ENCODE peak calls at places on chromosomes 3 and 15, in six cellular contexts. S, Y, I, F, U and W are unnamed samples.

GRCh38 chr3:48929358-48930035 is 10.9 kb downstream of the ARIH2 start:
- DNase-seq in S (no peak), Y (no peak), I (no peak), F (no peak), U (no peak), W (no peak)

GRCh38 chr3:177211503-177212277 is 14.4 kb upstream of the TBL1XR1 start:
- DNase-seq in S (no peak), Y (no peak), I (no peak), F (no peak), U (no peak), W (no peak)

GRCh38 chr3:190585771-190586630 is 72.1 kb downstream of the IL1RAP start:
- DNase-seq in S (peak), Y (no peak), I (no peak), F (peak), U (no peak), W (peak)

GRCh38 chr3:69180869-69181591 is 58.6 kb upstream of the LMOD3 start:
- DNase-seq in S (no peak), Y (no peak), I (no peak), F (no peak), U (no peak), W (no peak)

GRCh38 chr3:32862247-32863013 is 44.6 kb downstream of the TRIM71 start:
- DNase-seq in S (no peak), Y (no peak), I (no peak), F (no peak), U (no peak), W (no peak)

GRCh38 chr3:105527538-105527937 is 160.8 kb downstream of the ALCAM start:
- DNase-seq in S (no peak), Y (no peak), I (no peak), F (no peak), U (no peak), W (no peak)

GRCh38 chr3:12138044-12138443 is 20.7 kb downstream of the TIMP4 start:
- DNase-seq in S (peak), Y (peak), I (no peak), F (no peak), U (no peak), W (peak)

GRCh38 chr3:131530843-131531242 is 28.1 kb upstream of the MRPL3 start:
- DNase-seq in S (no peak), Y (no peak), I (no peak), F (no peak), U (no peak), W (no peak)

GRCh38 chr3:158659454-158660237 is 12.8 kb downstream of the LXN start:
- DNase-seq in S (peak), Y (peak), I (no peak), F (peak), U (peak), W (peak)

GRCh38 chr15:78437107-78437761 is 782 bp upstream of the IREB2 start:
- DNase-seq in S (no peak), Y (peak), I (no peak), F (no peak), U (no peak), W (no peak)

GRCh38 chr15:89052474-89052873 is 35.8 kb upstream of the ABHD2 start:
- DNase-seq in S (no peak), Y (no peak), I (no peak), F (peak), U (no peak), W (peak)

GRCh38 chr3:179027326-179027900 is 44.2 kb downstream of the ZMAT3 start:
- DNase-seq in S (no peak), Y (no peak), I (no peak), F (peak), U (no peak), W (peak)

GRCh38 chr3:101574388-101575156 is 592 bp downstream of the PCNP start:
- DNase-seq in S (peak), Y (peak), I (no peak), F (peak), U (peak), W (peak)

GRCh38 chr3:125960456-125961288 is 8.3 kb upstream of the ROPN1B start:
- DNase-seq in S (no peak), Y (no peak), I (no peak), F (no peak), U (no peak), W (no peak)

GRCh38 chr15:78004919-78005634 is 72.4 kb downstream of the TBC1D2B start:
- DNase-seq in S (peak), Y (no peak), I (no peak), F (peak), U (peak), W (peak)

GRCh38 chr3:105368575-105369500 is 2.1 kb downstream of the ALCAM start:
- DNase-seq in S (peak), Y (peak), I (peak), F (peak), U (peak), W (peak)

GRCh38 chr3:12993623-12994356 is 79.4 kb downstream of the IQSEC1 start:
- DNase-seq in S (no peak), Y (no peak), I (peak), F (no peak), U (no peak), W (no peak)

GRCh38 chr15:87681054-87681453 is 575.5 kb downstream of the NTRK3 start:
- DNase-seq in S (no peak), Y (peak), I (no peak), F (no peak), U (no peak), W (no peak)

GRCh38 chr3:61730058-61730457 is 168.7 kb downstream of the PTPRG start:
- DNase-seq in S (no peak), Y (no peak), I (no peak), F (no peak), U (no peak), W (no peak)

GRCh38 chr3:159964166-159964973 is 24.3 kb upstream of the IL12A start:
- DNase-seq in S (no peak), Y (no peak), I (no peak), F (peak), U (no peak), W (peak)

GRCh38 chr3:120450261-120450913 is 405 bp downstream of the FSTL1 start:
- DNase-seq in S (peak), Y (no peak), I (peak), F (no peak), U (no peak), W (no peak)

GRCh38 chr3:65955792-65956477 is 82.8 kb downstream of the MAGI1 start:
- DNase-seq in S (no peak), Y (no peak), I (no peak), F (peak), U (no peak), W (peak)

GRCh38 chr15:77974098-77974414 is 103.5 kb downstream of the TBC1D2B start:
- DNase-seq in S (peak), Y (no peak), I (no peak), F (peak), U (peak), W (peak)

GRCh38 chr3:146250449-146251382 is at the start of gene PLSCR4:
- DNase-seq in S (peak), Y (no peak), I (no peak), F (peak), U (peak), W (peak)

GRCh38 chr3:38118421-38119247 is 18.3 kb downstream of the ACAA1 start:
- DNase-seq in S (no peak), Y (no peak), I (no peak), F (no peak), U (no peak), W (no peak)

GRCh38 chr15:73972984-73973682 is 19.0 kb downstream of the STOML1 start:
- DNase-seq in S (peak), Y (peak), I (peak), F (no peak), U (peak), W (peak)

GRCh38 chr3:25885544-25885943 is 95.7 kb downstream of the OXSM start:
- DNase-seq in S (no peak), Y (no peak), I (no peak), F (peak), U (no peak), W (no peak)

GRCh38 chr3:62622553-62623174 is 249.3 kb upstream of the FEZF2 start:
- DNase-seq in S (no peak), Y (peak), I (no peak), F (peak), U (no peak), W (peak)

GRCh38 chr15:35173444-35174118 is 88.5 kb upstream of the NANOGP8 start:
- DNase-seq in S (no peak), Y (no peak), I (no peak), F (peak), U (no peak), W (peak)

GRCh38 chr3:197339841-197340520 is 41.6 kb upstream of the DLG1 start:
- DNase-seq in S (no peak), Y (no peak), I (no peak), F (peak), U (no peak), W (peak)

GRCh38 chr15:90143176-90143655 is 40.9 kb upstream of the IDH2 start:
- DNase-seq in S (peak), Y (peak), I (peak), F (peak), U (no peak), W (no peak)

GRCh38 chr3:32411442-32411841 is 19.8 kb downstream of the CMTM7 start:
- DNase-seq in S (no peak), Y (no peak), I (no peak), F (no peak), U (no peak), W (no peak)

GRCh38 chr15:41585140-41586047 is 26.4 kb downstream of the TYRO3 start:
- DNase-seq in S (peak), Y (no peak), I (peak), F (peak), U (peak), W (peak)

GRCh38 chr15:73362900-73363299 is 5.9 kb downstream of the HCN4 start:
- DNase-seq in S (no peak), Y (no peak), I (no peak), F (no peak), U (no peak), W (no peak)

GRCh38 chr3:12400795-12401194 is 83.5 kb upstream of the TSEN2 start:
- DNase-seq in S (no peak), Y (no peak), I (no peak), F (peak), U (no peak), W (peak)

GRCh38 chr15:77503240-77503639 is 82.6 kb downstream of the HMG20A start:
- DNase-seq in S (no peak), Y (no peak), I (no peak), F (no peak), U (no peak), W (no peak)

GRCh38 chr15:61172325-61172724 is 56.8 kb downstream of the RORA start:
- DNase-seq in S (no peak), Y (no peak), I (no peak), F (no peak), U (no peak), W (no peak)

GRCh38 chr15:61171190-61171589 is 57.9 kb downstream of the RORA start:
- DNase-seq in S (no peak), Y (peak), I (no peak), F (no peak), U (no peak), W (no peak)

GRCh38 chr15:61173899-61174689 is 55.0 kb downstream of the RORA start:
- DNase-seq in S (no peak), Y (no peak), I (no peak), F (no peak), U (no peak), W (no peak)

GRCh38 chr15:61169904-61170695 is 59.0 kb downstream of the RORA start:
- DNase-seq in S (no peak), Y (peak), I (no peak), F (no peak), U (no peak), W (no peak)

GRCh38 chr15:61175024-61175423 is 54.1 kb downstream of the RORA start:
- DNase-seq in S (no peak), Y (no peak), I (no peak), F (no peak), U (no peak), W (no peak)
- TF ChIP-seq CTCF in S (no peak), Y (no peak), I (no peak), F (no peak), U (no peak), W (no peak)

GRCh38 chr15:65305144-65305758 is 774 bp downstream of the RNU5B-1 start:
- DNase-seq in S (no peak), Y (no peak), I (no peak), F (no peak), U (no peak), W (no peak)
- TF ChIP-seq CTCF in S (no peak), Y (no peak), I (no peak), F (no peak), U (no peak), W (no peak)

DNA sequence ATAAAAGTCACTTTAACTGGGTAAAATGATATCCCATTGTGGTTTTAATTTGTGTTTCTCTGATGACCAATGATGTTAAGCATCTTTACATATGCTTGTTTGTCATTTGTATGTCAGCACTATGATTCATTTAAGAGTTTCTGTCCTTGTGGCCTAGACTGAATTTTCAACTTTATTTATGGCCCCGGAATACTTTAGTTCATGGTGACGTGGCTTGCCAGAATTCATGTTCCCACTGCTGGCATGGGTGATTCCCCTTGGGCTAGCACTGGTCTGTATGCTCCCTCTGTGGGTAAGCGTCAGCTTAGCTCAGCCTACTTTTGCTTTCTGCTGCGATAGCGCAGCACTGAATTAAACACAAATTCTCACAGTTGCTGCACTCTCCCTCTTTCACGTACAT is 436.3 kb upstream of the SGO1 start:
- DNase-seq in S (no peak), Y (no peak), I (no peak), F (peak), U (no peak), W (peak)
- TF ChIP-seq CTCF in S (no peak), Y (no peak), I (no peak), F (no peak), U (no peak), W (no peak)

GRCh38 chr3:99638244-99638948 is at the start of gene COL8A1:
- DNase-seq in S (peak), Y (no peak), I (no peak), F (peak), U (peak), W (peak)
- TF ChIP-seq CTCF in S (no peak), Y (no peak), I (no peak), F (no peak), U (no peak), W (no peak)

GRCh38 chr3:78978037-78978436 is 789.8 kb downstream of the ROBO1 start:
- DNase-seq in S (no peak), Y (no peak), I (no peak), F (no peak), U (no peak), W (peak)
- TF ChIP-seq CTCF in S (peak), Y (peak), I (no peak), F (peak), U (peak), W (peak)

DNA sequence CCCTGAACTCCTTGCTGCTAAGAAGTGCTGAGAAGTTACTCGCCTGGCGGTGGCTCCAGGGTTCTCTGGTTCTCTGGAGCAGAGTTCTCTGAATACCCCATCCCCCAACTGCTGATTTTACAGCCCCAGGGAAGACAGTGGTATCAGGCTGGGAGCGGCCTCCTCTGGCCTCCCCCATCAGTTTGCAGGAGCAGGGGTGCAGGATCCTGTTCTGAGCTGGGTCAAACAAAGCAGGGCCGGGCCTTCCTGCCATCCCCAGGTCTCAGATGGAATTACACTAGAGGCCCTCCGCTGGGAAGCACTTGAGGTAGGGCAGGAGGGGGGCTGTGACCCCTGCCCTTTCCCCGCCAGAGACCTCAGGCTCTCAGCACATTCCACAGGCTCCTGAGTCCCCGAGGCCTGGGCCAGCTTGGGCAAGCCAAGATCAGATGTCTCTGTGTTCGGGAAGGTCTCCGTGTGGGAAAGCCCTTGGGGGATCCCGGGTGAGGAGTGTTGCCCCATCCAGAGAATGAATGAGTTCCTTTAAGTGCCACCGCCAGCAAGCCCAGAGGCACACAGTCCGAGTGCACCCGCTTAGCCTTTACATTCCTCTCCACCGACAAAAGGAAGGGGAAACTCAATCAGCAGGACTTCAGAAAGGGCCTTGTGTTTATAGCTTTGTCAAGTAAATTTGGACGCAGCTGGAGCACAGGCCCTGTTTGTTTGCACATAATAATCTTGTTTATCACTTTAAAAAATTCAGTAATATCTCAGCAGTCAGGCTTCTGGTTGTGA is 150.0 kb downstream of the LRRK1 start:
- DNase-seq in S (peak), Y (no peak), I (no peak), F (peak), U (no peak), W (no peak)
- TF ChIP-seq CTCF in S (no peak), Y (no peak), I (no peak), F (no peak), U (no peak), W (no peak)

DNA sequence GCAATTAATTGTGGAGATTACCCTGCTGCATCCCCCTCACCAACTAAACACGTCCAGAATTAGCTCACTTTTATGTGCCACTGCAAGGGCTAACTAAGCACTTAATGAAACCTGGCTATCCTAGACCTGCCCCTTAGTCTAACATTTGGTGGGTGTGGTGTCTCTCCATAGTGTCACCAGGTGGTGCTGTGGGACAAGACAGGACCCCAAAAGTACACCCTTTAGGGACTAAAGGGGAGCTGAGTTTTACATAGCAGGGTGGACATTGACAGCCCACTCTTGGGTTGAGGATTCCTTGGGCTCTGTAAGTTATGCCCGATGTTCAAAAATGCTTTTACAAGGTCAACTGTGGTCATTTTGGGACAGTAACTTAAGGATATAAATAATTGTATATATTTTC is 5.7 kb downstream of the DUT start:
- DNase-seq in S (no peak), Y (peak), I (no peak), F (no peak), U (no peak), W (peak)
- TF ChIP-seq CTCF in S (no peak), Y (peak), I (no peak), F (peak), U (no peak), W (peak)

GRCh38 chr3:34011171-34012101 is 213.0 kb downstream of the PDCD6IP start:
- DNase-seq in S (no peak), Y (peak), I (no peak), F (peak), U (no peak), W (no peak)
- TF ChIP-seq CTCF in S (no peak), Y (peak), I (no peak), F (no peak), U (no peak), W (no peak)